ENCODE peak calls at places on chromosome 22, in eight cellular contexts. R, M, I, W, K, X, Y and G are unnamed samples.
A peak's percentile ranks its signal among the peaks of the same experiment; 100 is the strongest.

GRCh38 chr22:23251445-23252093 is 71.3 kb downstream of the BCR start:
- DNase-seq in Y (no peak), I (no peak), W (peak; percentile 37), R (no peak), M (no peak), K (no peak), X (no peak), G (no peak)

GRCh38 chr22:27133951-27134664 is 476.7 kb downstream of the MIAT start:
- DNase-seq in Y (peak; percentile 67), R (no peak), I (no peak), W (peak; percentile 96), M (peak; percentile 87), K (no peak), X (no peak), G (no peak)

GRCh38 chr22:32354360-32355351 is 3.0 kb upstream of the RFPL3 start:
- DNase-seq in W (peak; percentile 31), R (no peak), I (no peak), K (no peak), X (no peak), M (peak; percentile 31), Y (no peak), G (no peak)

GRCh38 chr22:27135582-27135981 is 478.2 kb downstream of the MIAT start:
- DNase-seq in K (no peak), W (peak; percentile 94), X (no peak), Y (peak; percentile 43), R (no peak), M (peak; percentile 65), I (no peak), G (no peak)

GRCh38 chr22:36922097-36922608 is 8.7 kb downstream of the CSF2RB start:
- DNase-seq in X (no peak), I (no peak), R (peak; percentile 59), W (no peak), M (peak; percentile 54), Y (no peak), K (no peak), G (no peak)

GRCh38 chr22:49934891-49935557 is 16.6 kb downstream of the CRELD2 start:
- DNase-seq in K (no peak), R (peak; percentile 67), W (peak; percentile 43), Y (no peak), M (peak; percentile 79), X (peak; percentile 81), I (peak; percentile 77), G (no peak)

GRCh38 chr22:21775061-21775460 is 39.5 kb upstream of the YPEL1 start:
- DNase-seq in K (no peak), R (no peak), Y (no peak), I (peak; percentile 44), X (no peak), M (peak; percentile 34), W (peak; percentile 93), G (no peak)

GRCh38 chr22:46038516-46039430 is 61.8 kb upstream of the WNT7B start:
- DNase-seq in K (no peak), X (peak; percentile 45), R (no peak), I (no peak), W (no peak), M (no peak), Y (no peak), G (no peak)

GRCh38 chr22:24284747-24285203 is 14.1 kb downstream of the SPECC1L start:
- DNase-seq in M (no peak), X (no peak), W (peak; percentile 36), I (no peak), R (no peak), K (no peak), Y (no peak), G (no peak)

GRCh38 chr22:46135611-46136538 is 14.5 kb upstream of the PPARA start:
- DNase-seq in W (no peak), X (no peak), M (no peak), R (no peak), Y (no peak), K (no peak), I (no peak), G (no peak)

GRCh38 chr22:20938272-20938671 is 21.1 kb downstream of the CRKL start:
- DNase-seq in K (no peak), W (no peak), M (no peak), X (no peak), I (no peak), Y (no peak), R (no peak), G (no peak)